ENCODE peak calls at places on chromosomes 4 and X, in ten cellular contexts. T is aorta; Q is cardiac muscle cell; G is mesenchymal stem cell; W is naive thymus-derived CD4-positive, alpha-beta T cell; Z is adrenal gland; R is uterus; U is GM23248; I is CD8-positive, alpha-beta memory T cell; P is hepatocyte. O is an unnamed sample. For H3K9me3, the result is how much of the 10 kb centered on the place peaks cover.

GRCh38 chr4:115113382-115114106 is at the start of gene NDST4:
- DNase-seq in T (no peak), Q (peak), G (peak), W (no peak), Z (no peak), R (no peak), U (peak), I (no peak), P (peak), O (no peak)

GRCh38 chr4:37601527-37601926 is 84.6 kb downstream of the RELL1 start:
- DNase-seq in T (peak), Q (no peak), G (peak), W (no peak), Z (peak), R (no peak), U (peak), I (no peak), P (peak), O (no peak)

GRCh38 chr4:68184923-68185322 is 55.3 kb upstream of the TMPRSS11F start:
- DNase-seq in T (no peak), Q (no peak), G (no peak), W (no peak), Z (no peak), R (no peak), U (no peak), I (no peak), P (no peak), O (no peak)

GRCh38 chr4:181030961-181031360 is 1212.2 kb upstream of the TENM3 start:
- DNase-seq in T (peak), Q (no peak), G (no peak), W (no peak), Z (no peak), R (no peak), U (peak), I (no peak), P (no peak), O (no peak)

GRCh38 chr4:17168571-17168970 is 270.1 kb upstream of the LDB2 start:
- DNase-seq in T (no peak), Q (no peak), G (peak), W (no peak), Z (no peak), R (peak), U (peak), I (no peak), P (peak), O (no peak)

GRCh38 chr4:85777908-85778808 is 303.2 kb downstream of the ARHGAP24 start:
- DNase-seq in T (no peak), Q (no peak), G (peak), W (no peak), Z (no peak), R (no peak), U (peak), I (no peak), P (no peak), O (no peak)

GRCh38 chr4:55733874-55734437 is 85.6 kb upstream of the EXOC1L start:
- DNase-seq in T (peak), Q (no peak), G (peak), W (no peak), Z (peak), R (peak), U (peak), I (no peak), P (peak), O (no peak)

GRCh38 chr4:1795304-1796195 is 2.5 kb downstream of the FGFR3 start:
- DNase-seq in T (no peak), Q (no peak), G (no peak), W (no peak), Z (no peak), R (no peak), U (no peak), I (no peak), P (peak), O (no peak)

GRCh38 chr4:23153076-23153475 is 460.3 kb downstream of the GBA3 start:
- DNase-seq in T (no peak), Q (no peak), G (no peak), W (no peak), Z (no peak), R (no peak), U (peak), I (no peak), P (no peak), O (no peak)

GRCh38 chr4:7978489-7978888 is 38.8 kb upstream of the AFAP1 start:
- DNase-seq in T (peak), Q (no peak), G (no peak), W (no peak), Z (no peak), R (no peak), U (no peak), I (no peak), P (peak), O (no peak)

GRCh38 chrX:25001808-25002657 is 13.7 kb downstream of the ARX start:
- DNase-seq in T (no peak), Q (no peak), G (no peak), W (no peak), Z (no peak), R (no peak), U (no peak), I (no peak), P (peak), O (no peak)

GRCh38 chr4:147175460-147176025 is 229.9 kb upstream of the TTC29 start:
- DNase-seq in T (no peak), Q (no peak), G (no peak), W (no peak), Z (no peak), R (no peak), U (no peak), I (no peak), P (no peak), O (no peak)

GRCh38 chrX:12949205-12949926 is 25.5 kb upstream of the TMSB4X start:
- DNase-seq in T (no peak), Q (no peak), G (peak), W (no peak), Z (no peak), R (no peak), U (peak), I (no peak), P (no peak), O (no peak)

GRCh38 chr4:181728567-181728966 is 514.6 kb upstream of the TENM3 start:
- DNase-seq in T (no peak), Q (no peak), G (no peak), W (no peak), Z (no peak), R (no peak), U (no peak), I (no peak), P (no peak), O (no peak)

GRCh38 chrX:152968193-152968592 is 25.7 kb downstream of the PNMA5 start:
- DNase-seq in T (no peak), Q (no peak), G (no peak), W (no peak), Z (no peak), R (no peak), U (no peak), I (no peak), P (no peak), O (no peak)

GRCh38 chrX:93695981-93696380 is 22.0 kb downstream of the FAM133A start:
- DNase-seq in T (no peak), Q (no peak), G (no peak), W (no peak), Z (no peak), R (no peak), U (no peak), I (no peak), P (no peak), O (no peak)

GRCh38 chr4:98803287-98803677 is 125.7 kb downstream of the EIF4E start:
- DNase-seq in T (no peak), Q (no peak), G (no peak), W (no peak), Z (no peak), R (no peak), U (no peak), I (no peak), P (no peak), O (no peak)

GRCh38 chrX:117969782-117970181 is 146.8 kb downstream of the KLHL13 start:
- DNase-seq in T (no peak), Q (no peak), G (no peak), W (no peak), Z (no peak), R (no peak), U (no peak), I (no peak), P (no peak), O (no peak)

GRCh38 chr4:20393486-20394100 is 141.9 kb downstream of the SLIT2 start:
- DNase-seq in T (no peak), Q (no peak), G (no peak), W (no peak), Z (no peak), R (no peak), U (peak), I (no peak), P (no peak), O (no peak)

GRCh38 chrX:154348114-154348531 is 26.3 kb downstream of the FLNA start:
- DNase-seq in T (peak), Q (no peak), G (no peak), W (no peak), Z (no peak), R (peak), U (peak), I (no peak), P (no peak), O (no peak)

GRCh38 chr4:105548483-105548882 is 3.9 kb upstream of the ARHGEF38 start:
- DNase-seq in T (no peak), Q (no peak), G (peak), W (no peak), Z (no peak), R (no peak), U (no peak), I (no peak), P (no peak), O (no peak)

GRCh38 chr4:186910385-186910784 is 186.7 kb upstream of the FAT1 start:
- DNase-seq in T (no peak), Q (no peak), G (no peak), W (no peak), Z (no peak), R (no peak), U (no peak), I (no peak), P (no peak), O (no peak)

DNA sequence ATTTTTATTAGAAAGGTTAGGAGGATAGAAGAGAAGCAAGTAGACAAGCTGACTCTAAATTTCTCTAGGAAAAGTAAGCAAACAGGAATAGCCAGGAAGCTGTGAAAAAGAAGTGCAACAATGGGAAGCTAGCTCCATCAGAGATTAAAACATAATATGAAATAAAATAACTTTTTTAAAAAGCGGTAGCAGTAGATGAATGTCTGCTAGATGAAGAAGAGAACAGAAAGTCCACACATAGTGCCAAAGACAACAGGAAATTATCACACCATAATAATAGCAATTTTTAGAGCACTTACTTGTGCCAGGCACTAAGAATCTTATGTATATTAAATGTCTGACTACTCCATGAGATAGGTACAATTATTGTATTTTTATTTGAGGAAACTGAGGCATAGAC is 53.5 kb downstream of the LRBA start:
- DNase-seq in T (no peak), Q (no peak), G (no peak), W (no peak), Z (no peak), R (no peak), U (no peak), I (no peak), P (no peak), O (no peak)
- H3K9me3 ChIP-seq in T (under half), Q (under half), G (under half), W (under half), Z (under half), R (under half), U (under half), I (under half), P (under half), O (under half)

GRCh38 chr4:163649557-163650091 is 155.1 kb downstream of the TMA16 start:
- DNase-seq in T (no peak), Q (no peak), G (no peak), W (no peak), Z (no peak), R (no peak), U (no peak), I (no peak), P (no peak), O (no peak)
- H3K9me3 ChIP-seq in T (under half), Q (under half), G (under half), W (under half), Z (under half), R (under half), U (under half), I (under half), P (under half), O (under half)

GRCh38 chrX:66164470-66164869 is 423 bp downstream of the HEPH start:
- DNase-seq in T (no peak), Q (no peak), G (no peak), W (no peak), Z (no peak), R (no peak), U (peak), I (no peak), P (no peak), O (no peak)
- H3K9me3 ChIP-seq in T (under half), Q (under half), G (under half), W (under half), Z (under half), R (under half), U (under half), I (under half), P (under half), O (under half)

DNA sequence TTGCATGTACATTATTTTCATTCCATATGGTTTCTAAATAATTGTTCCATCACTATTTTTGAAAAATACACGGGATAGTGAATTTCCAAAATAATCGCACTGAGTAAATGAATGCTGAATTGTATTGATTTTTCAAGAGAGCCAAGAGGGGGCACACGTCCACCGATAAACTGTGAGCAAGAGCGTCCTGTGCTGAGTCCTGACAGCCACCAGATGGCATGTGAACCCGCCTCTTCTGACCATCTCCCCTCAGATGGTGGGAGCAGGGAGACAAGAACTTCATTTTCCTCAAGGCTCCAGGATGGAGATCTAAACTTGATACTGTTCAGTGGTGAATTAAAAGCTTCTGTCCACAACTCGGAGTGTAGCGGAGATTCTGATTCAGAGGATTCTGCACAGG is 30.6 kb upstream of the IL9R start:
- DNase-seq in T (no peak), Q (peak), G (peak), W (no peak), Z (no peak), R (no peak), U (peak), I (no peak), P (peak), O (no peak)
- H3K9me3 ChIP-seq in T (under half), Q (under half), G (under half), W (under half), Z (under half), R (under half), U (under half), I (under half), P (under half), O (under half)

GRCh38 chr4:384311-385010 is 46.8 kb downstream of the ZNF141 start:
- DNase-seq in T (no peak), Q (no peak), G (no peak), W (no peak), Z (no peak), R (no peak), U (no peak), I (no peak), P (no peak), O (no peak)
- H3K9me3 ChIP-seq in T (under half), Q (under half), G (half or more), W (under half), Z (under half), R (under half), U (under half), I (under half), P (under half), O (under half)

GRCh38 chr4:761739-762138 is 56.1 kb downstream of the PCGF3 start:
- DNase-seq in T (no peak), Q (no peak), G (no peak), W (no peak), Z (no peak), R (no peak), U (no peak), I (no peak), P (no peak), O (no peak)
- H3K9me3 ChIP-seq in T (under half), Q (under half), G (under half), W (under half), Z (under half), R (under half), U (under half), I (under half), P (under half), O (under half)

GRCh38 chr4:95833652-95834276 is 6.1 kb upstream of the PDHA2 start:
- DNase-seq in T (no peak), Q (no peak), G (peak), W (no peak), Z (no peak), R (no peak), U (no peak), I (no peak), P (no peak), O (no peak)

GRCh38 chr4:95838192-95838591 is 1.7 kb upstream of the PDHA2 start:
- DNase-seq in T (no peak), Q (no peak), G (no peak), W (no peak), Z (no peak), R (no peak), U (no peak), I (no peak), P (no peak), O (no peak)

GRCh38 chr4:95830647-95831046 is 9.2 kb upstream of the PDHA2 start:
- DNase-seq in T (no peak), Q (no peak), G (no peak), W (no peak), Z (no peak), R (no peak), U (no peak), I (no peak), P (no peak), O (no peak)

GRCh38 chr4:95839891-95840290 is at the start of gene PDHA2:
- DNase-seq in T (no peak), Q (no peak), G (no peak), W (no peak), Z (no peak), R (no peak), U (no peak), I (no peak), P (no peak), O (no peak)

GRCh38 chr4:95835672-95836071 is 4.2 kb upstream of the PDHA2 start:
- DNase-seq in T (no peak), Q (peak), G (peak), W (no peak), Z (no peak), R (no peak), U (no peak), I (no peak), P (peak), O (no peak)
- H3K9me3 ChIP-seq in T (under half), Q (under half), G (under half), W (under half), Z (under half), R (under half), U (under half), I (under half), P (under half), O (under half)

DNA sequence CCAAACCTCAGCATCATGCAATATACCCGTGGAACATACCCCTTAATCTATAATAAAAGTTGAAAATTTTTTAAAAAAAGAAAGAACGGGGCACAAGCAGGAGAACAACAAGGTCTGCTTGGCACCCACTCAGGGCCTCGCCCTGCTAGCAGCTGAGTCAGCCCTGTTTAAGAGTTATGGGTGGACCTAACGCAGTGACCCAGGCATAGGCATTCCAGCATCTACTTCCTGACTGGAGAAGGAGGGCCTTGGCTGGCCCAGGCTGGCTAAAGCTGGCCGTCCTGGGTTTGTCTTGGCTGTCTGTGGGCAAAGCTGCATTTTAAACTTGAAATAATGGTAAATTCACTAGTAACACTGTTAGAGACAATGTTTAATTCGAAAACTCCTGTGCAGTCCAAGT is 236.7 kb upstream of the PGRMC2 start:
- DNase-seq in T (peak), Q (no peak), G (peak), W (no peak), Z (peak), R (peak), U (peak), I (no peak), P (peak), O (no peak)
- H3K9me3 ChIP-seq in T (under half), Q (under half), G (under half), W (under half), Z (under half), R (under half), U (under half), I (under half), P (under half), O (under half)

O was measured in T-helper 17 cell.